ENCODE peak calls at places on chromosomes 4 and X, in eight cellular contexts. One of them, this sample, is unnamed.

GRCh38 chr4:16752150-16752549 is 146.3 kb downstream of the LDB2 start:
- DNase-seq in vagina: no peak
- DNase-seq in tibial nerve: no peak
- DNase-seq in IMR-90: peak
- DNase-seq in H1: no peak
- DNase-seq in GM12891: no peak
- DNase-seq in transverse colon: no peak
- DNase-seq in H54: no peak
- DNase-seq in this sample: no peak

GRCh38 chr4:20042769-20043168 is 208.9 kb upstream of the SLIT2 start:
- DNase-seq in vagina: no peak
- DNase-seq in tibial nerve: no peak
- DNase-seq in IMR-90: no peak
- DNase-seq in H1: no peak
- DNase-seq in GM12891: no peak
- DNase-seq in transverse colon: no peak
- DNase-seq in H54: no peak
- DNase-seq in this sample: no peak

GRCh38 chrX:153726286-153727107 is 1.8 kb downstream of the ABCD1 start:
- DNase-seq in vagina: no peak
- DNase-seq in tibial nerve: peak
- DNase-seq in IMR-90: peak
- DNase-seq in H1: peak
- DNase-seq in GM12891: peak
- DNase-seq in transverse colon: peak
- DNase-seq in H54: peak
- DNase-seq in this sample: peak

GRCh38 chrX:72121381-72121780 is 10.3 kb downstream of the RTL5 start:
- DNase-seq in vagina: no peak
- DNase-seq in tibial nerve: peak
- DNase-seq in IMR-90: peak
- DNase-seq in H1: no peak
- DNase-seq in GM12891: no peak
- DNase-seq in transverse colon: peak
- DNase-seq in H54: no peak
- DNase-seq in this sample: peak

GRCh38 chrX:40173662-40174593 is 76.2 kb upstream of the BCOR start:
- DNase-seq in vagina: no peak
- DNase-seq in tibial nerve: no peak
- DNase-seq in IMR-90: no peak
- DNase-seq in H1: peak
- DNase-seq in GM12891: no peak
- DNase-seq in transverse colon: peak
- DNase-seq in H54: no peak
- DNase-seq in this sample: peak

GRCh38 chrX:20427173-20427770 is 160.6 kb upstream of the RPS6KA3 start:
- DNase-seq in vagina: no peak
- DNase-seq in tibial nerve: no peak
- DNase-seq in IMR-90: no peak
- DNase-seq in H1: no peak
- DNase-seq in GM12891: no peak
- DNase-seq in transverse colon: no peak
- DNase-seq in H54: no peak
- DNase-seq in this sample: no peak

GRCh38 chrX:130552444-130553073 is 150.8 kb downstream of the RBMX2 start:
- DNase-seq in vagina: no peak
- DNase-seq in tibial nerve: no peak
- DNase-seq in IMR-90: no peak
- DNase-seq in H1: no peak
- DNase-seq in GM12891: no peak
- DNase-seq in transverse colon: no peak
- DNase-seq in H54: no peak
- DNase-seq in this sample: no peak

GRCh38 chr4:140012688-140013087 is 141.3 kb downstream of the MAML3 start:
- DNase-seq in vagina: no peak
- DNase-seq in tibial nerve: peak
- DNase-seq in IMR-90: peak
- DNase-seq in H1: peak
- DNase-seq in GM12891: no peak
- DNase-seq in transverse colon: peak
- DNase-seq in H54: no peak
- DNase-seq in this sample: peak

GRCh38 chr4:176268963-176269362 is at the start of gene ASB5:
- DNase-seq in vagina: no peak
- DNase-seq in tibial nerve: no peak
- DNase-seq in IMR-90: no peak
- DNase-seq in H1: no peak
- DNase-seq in GM12891: no peak
- DNase-seq in transverse colon: no peak
- DNase-seq in H54: no peak
- DNase-seq in this sample: no peak

GRCh38 chrX:19040373-19040772 is 56.5 kb upstream of the PHKA2 start:
- DNase-seq in vagina: no peak
- DNase-seq in tibial nerve: no peak
- DNase-seq in IMR-90: no peak
- DNase-seq in H1: no peak
- DNase-seq in GM12891: no peak
- DNase-seq in transverse colon: no peak
- DNase-seq in H54: no peak
- DNase-seq in this sample: peak

GRCh38 chrX:11113731-11114130 is 2.6 kb downstream of the HCCS start:
- DNase-seq in vagina: no peak
- DNase-seq in tibial nerve: no peak
- DNase-seq in IMR-90: peak
- DNase-seq in H1: no peak
- DNase-seq in GM12891: no peak
- DNase-seq in transverse colon: no peak
- DNase-seq in H54: no peak
- DNase-seq in this sample: no peak

GRCh38 chrX:113370001-113370400 is 529.4 kb upstream of the AMOT start:
- DNase-seq in vagina: no peak
- DNase-seq in tibial nerve: no peak
- DNase-seq in IMR-90: no peak
- DNase-seq in H1: no peak
- DNase-seq in GM12891: no peak
- DNase-seq in transverse colon: no peak
- DNase-seq in H54: no peak
- DNase-seq in this sample: no peak

GRCh38 chr4:106039796-106040195 is 144.5 kb downstream of the NPNT start:
- DNase-seq in vagina: no peak
- DNase-seq in tibial nerve: no peak
- DNase-seq in IMR-90: peak
- DNase-seq in H1: no peak
- DNase-seq in GM12891: no peak
- DNase-seq in transverse colon: no peak
- DNase-seq in H54: no peak
- DNase-seq in this sample: no peak

GRCh38 chr4:162485486-162485885 is 321.7 kb upstream of the FSTL5 start:
- DNase-seq in vagina: no peak
- DNase-seq in tibial nerve: no peak
- DNase-seq in IMR-90: no peak
- DNase-seq in H1: no peak
- DNase-seq in GM12891: no peak
- DNase-seq in transverse colon: no peak
- DNase-seq in H54: no peak
- DNase-seq in this sample: no peak

DNA sequence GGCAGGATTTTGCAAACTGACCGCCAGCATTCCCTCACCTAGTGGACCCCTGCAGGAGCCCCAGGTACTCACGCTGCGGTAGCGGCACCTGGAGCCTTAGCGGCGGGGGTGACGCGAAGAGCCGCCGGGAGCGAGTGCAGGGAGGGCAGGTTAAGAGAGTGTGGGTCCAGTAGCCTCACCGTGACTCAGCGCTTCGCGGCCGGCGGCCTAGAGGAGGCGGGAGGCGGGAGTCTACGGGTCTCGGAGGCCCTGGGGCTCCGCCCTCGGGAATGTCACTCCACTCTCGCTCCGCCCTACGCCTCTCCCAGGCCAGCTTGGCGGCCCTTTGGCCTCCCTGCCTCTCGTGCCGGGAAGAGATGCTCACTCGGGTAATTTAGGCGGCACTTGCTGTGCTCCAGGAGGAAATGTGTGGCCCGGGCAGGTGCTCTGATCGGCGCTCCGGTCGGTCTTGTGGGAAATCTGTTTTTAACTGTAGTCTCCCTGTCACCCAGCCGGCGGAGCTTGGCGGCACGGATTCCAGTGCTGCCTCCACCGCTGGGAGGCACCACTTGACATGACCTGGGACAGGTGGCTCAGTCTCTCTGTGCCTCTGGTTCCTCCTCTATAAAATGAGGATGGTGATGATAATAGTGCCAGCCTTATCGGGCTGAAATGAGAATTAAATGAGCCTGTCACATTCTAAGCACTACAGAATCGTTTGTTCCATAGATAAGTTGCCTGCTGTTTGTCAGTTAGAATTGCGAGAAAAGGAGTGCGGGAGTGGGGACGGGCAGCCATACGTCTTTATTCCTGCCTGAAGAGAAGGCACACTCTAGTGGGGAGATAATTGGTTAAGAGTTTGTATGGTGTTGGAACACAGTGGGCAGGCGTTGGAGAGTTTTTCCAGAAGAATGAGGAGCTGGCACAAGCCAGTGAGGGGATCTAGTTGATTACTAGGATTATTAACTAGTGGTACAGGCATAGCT is at the start of gene PIR:
- DNase-seq in vagina: no peak
- DNase-seq in tibial nerve: peak
- DNase-seq in IMR-90: peak
- DNase-seq in H1: peak
- DNase-seq in GM12891: peak
- DNase-seq in transverse colon: peak
- DNase-seq in H54: peak
- DNase-seq in this sample: peak
- TF ChIP-seq POLR2A in vagina: no peak
- TF ChIP-seq POLR2A in tibial nerve: peak
- TF ChIP-seq POLR2A in IMR-90: no peak
- TF ChIP-seq POLR2A in H1: no peak
- TF ChIP-seq POLR2A in GM12891: no peak
- TF ChIP-seq POLR2A in transverse colon: peak
- TF ChIP-seq POLR2A in H54: peak
- TF ChIP-seq POLR2A in this sample: peak

GRCh38 chr4:98928505-98929340 is at the start of gene EIF4E:
- DNase-seq in vagina: peak
- DNase-seq in tibial nerve: peak
- DNase-seq in IMR-90: peak
- DNase-seq in H1: peak
- DNase-seq in GM12891: peak
- DNase-seq in transverse colon: peak
- DNase-seq in H54: peak
- DNase-seq in this sample: peak
- TF ChIP-seq POLR2A in vagina: peak
- TF ChIP-seq POLR2A in tibial nerve: peak
- TF ChIP-seq POLR2A in IMR-90: peak
- TF ChIP-seq POLR2A in H1: peak
- TF ChIP-seq POLR2A in GM12891: peak
- TF ChIP-seq POLR2A in transverse colon: no peak
- TF ChIP-seq POLR2A in H54: peak
- TF ChIP-seq POLR2A in this sample: peak

GRCh38 chrX:134462927-134463326 is 3.0 kb downstream of the HPRT1 start:
- DNase-seq in vagina: no peak
- DNase-seq in tibial nerve: no peak
- DNase-seq in IMR-90: no peak
- DNase-seq in H1: no peak
- DNase-seq in GM12891: no peak
- DNase-seq in transverse colon: no peak
- DNase-seq in H54: no peak
- DNase-seq in this sample: no peak

GRCh38 chrX:134459683-134460004 is 321 bp upstream of the HPRT1 start:
- DNase-seq in vagina: no peak
- DNase-seq in tibial nerve: no peak
- DNase-seq in IMR-90: no peak
- DNase-seq in H1: no peak
- DNase-seq in GM12891: no peak
- DNase-seq in transverse colon: no peak
- DNase-seq in H54: no peak
- DNase-seq in this sample: no peak

GRCh38 chrX:134457708-134458107 is 2.3 kb upstream of the HPRT1 start:
- DNase-seq in vagina: no peak
- DNase-seq in tibial nerve: no peak
- DNase-seq in IMR-90: no peak
- DNase-seq in H1: no peak
- DNase-seq in GM12891: no peak
- DNase-seq in transverse colon: no peak
- DNase-seq in H54: no peak
- DNase-seq in this sample: peak

GRCh38 chrX:134460861-134461218 is 875 bp downstream of the HPRT1 start:
- DNase-seq in vagina: no peak
- DNase-seq in tibial nerve: no peak
- DNase-seq in IMR-90: peak
- DNase-seq in H1: no peak
- DNase-seq in GM12891: no peak
- DNase-seq in transverse colon: no peak
- DNase-seq in H54: no peak
- DNase-seq in this sample: peak

DNA sequence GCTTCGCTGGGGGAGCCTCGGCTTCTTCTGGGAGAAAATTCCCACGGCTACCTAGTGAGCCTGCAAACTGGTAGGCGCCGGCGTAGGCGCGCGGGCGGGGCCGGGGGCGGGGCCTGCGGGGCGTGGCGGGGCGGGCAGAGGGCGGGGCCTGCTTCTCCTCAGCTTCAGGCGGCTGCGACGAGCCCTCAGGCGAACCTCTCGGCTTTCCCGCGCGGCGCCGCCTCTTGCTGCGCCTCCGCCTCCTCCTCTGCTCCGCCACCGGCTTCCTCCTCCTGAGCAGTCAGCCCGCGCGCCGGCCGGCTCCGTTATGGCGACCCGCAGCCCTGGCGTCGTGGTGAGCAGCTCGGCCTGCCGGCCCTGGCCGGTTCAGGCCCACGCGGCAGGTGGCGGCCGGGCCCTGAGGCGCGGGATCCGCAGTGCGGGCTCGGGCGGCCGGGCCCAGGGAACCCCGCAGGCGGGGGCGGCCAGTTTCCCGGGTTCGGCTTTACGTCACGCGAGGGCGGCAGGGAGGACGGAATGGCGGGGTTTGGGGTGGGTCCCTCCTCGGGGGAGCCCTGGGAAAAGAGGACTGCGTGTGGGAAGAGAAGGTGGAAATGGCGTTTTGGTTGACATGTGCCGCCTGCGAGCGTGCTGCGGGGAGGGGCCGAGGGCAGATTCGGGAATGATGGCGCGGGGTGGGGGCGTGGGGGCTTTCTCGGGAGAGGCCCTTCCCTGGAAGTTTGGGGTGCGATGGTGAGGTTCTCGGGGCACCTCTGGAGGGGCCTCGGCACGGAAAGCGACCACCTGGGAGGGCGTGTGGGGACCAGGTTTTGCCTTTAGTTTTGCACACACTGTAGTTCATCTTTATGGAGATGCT is at the start of gene HPRT1:
- DNase-seq in vagina: no peak
- DNase-seq in tibial nerve: peak
- DNase-seq in IMR-90: peak
- DNase-seq in H1: peak
- DNase-seq in GM12891: peak
- DNase-seq in transverse colon: peak
- DNase-seq in H54: peak
- DNase-seq in this sample: peak
- TF ChIP-seq POLR2A in vagina: peak
- TF ChIP-seq POLR2A in tibial nerve: peak
- TF ChIP-seq POLR2A in IMR-90: no peak
- TF ChIP-seq POLR2A in H1: no peak
- TF ChIP-seq POLR2A in GM12891: no peak
- TF ChIP-seq POLR2A in transverse colon: peak
- TF ChIP-seq POLR2A in H54: peak
- TF ChIP-seq POLR2A in this sample: peak

GRCh38 chrX:91435465-91435864 is 826 bp downstream of the PABPC5 start:
- DNase-seq in vagina: no peak
- DNase-seq in tibial nerve: no peak
- DNase-seq in IMR-90: no peak
- DNase-seq in H1: no peak
- DNase-seq in GM12891: no peak
- DNase-seq in transverse colon: no peak
- DNase-seq in H54: no peak
- DNase-seq in this sample: no peak

GRCh38 chrX:91434351-91435168 is at the start of gene PABPC5:
- DNase-seq in vagina: no peak
- DNase-seq in tibial nerve: peak
- DNase-seq in IMR-90: peak
- DNase-seq in H1: peak
- DNase-seq in GM12891: no peak
- DNase-seq in transverse colon: peak
- DNase-seq in H54: no peak
- DNase-seq in this sample: peak
- TF ChIP-seq POLR2A in vagina: peak
- TF ChIP-seq POLR2A in tibial nerve: peak
- TF ChIP-seq POLR2A in IMR-90: peak
- TF ChIP-seq POLR2A in H1: no peak
- TF ChIP-seq POLR2A in GM12891: no peak
- TF ChIP-seq POLR2A in transverse colon: peak
- TF ChIP-seq POLR2A in H54: no peak
- TF ChIP-seq POLR2A in this sample: no peak

This sample was measured in erythroblast.